ENCODE peak calls at places on chromosome 16, in eight cellular contexts. R is stimulated activated CD8-positive, alpha-beta memory T cell treated with anti-CD3 and anti-CD28 coated beads, Interleukin-2, amount 100 ng/mL, for 1 hour; C is substantia nigra; E is NCI-H2107; M is T1000; V is NCI-H1930; W is mucosa of gallbladder; O is NCI-H748 treated with DMSO at 0.1 percent for 48 hours. T is an unnamed sample.

GRCh38 chr16:15835136-15835878 is 21.5 kb downstream of the MYH11 start:
- DNase-seq in V (no peak), O (no peak), W (no peak), R (no peak), E (no peak), M (no peak), C (no peak), T (no peak)

GRCh38 chr16:46918905-46919792 is 35.0 kb downstream of the GPT2 start:
- DNase-seq in V (no peak), R (no peak), M (no peak), W (peak), E (no peak), C (no peak), O (no peak), T (no peak)

GRCh38 chr16:10121496-10121895 is 60.7 kb downstream of the GRIN2A start:
- DNase-seq in O (no peak), W (no peak), R (no peak), E (no peak), V (no peak), M (no peak), C (no peak), T (peak)

GRCh38 chr16:81718637-81719036 is 60.5 kb upstream of the PLCG2 start:
- DNase-seq in R (no peak), V (no peak), C (no peak), W (no peak), M (no peak), E (no peak), O (no peak), T (no peak)

GRCh38 chr16:85354623-85355514 is 242.6 kb upstream of the CIBAR2 start:
- DNase-seq in O (no peak), W (no peak), R (no peak), C (no peak), V (no peak), M (peak), E (no peak), T (no peak)

GRCh38 chr16:873243-873661 is 72.7 kb upstream of the GNG13 start:
- DNase-seq in V (no peak), E (no peak), R (no peak), C (no peak), M (no peak), W (no peak), O (no peak), T (no peak)

GRCh38 chr16:10151718-10152117 is 30.5 kb downstream of the GRIN2A start:
- DNase-seq in R (no peak), W (no peak), M (no peak), E (no peak), C (no peak), O (no peak), V (no peak), T (no peak)

GRCh38 chr16:28205117-28205899 is 6.5 kb downstream of the XPO6 start:
- DNase-seq in M (no peak), W (no peak), V (no peak), O (no peak), E (no peak), C (no peak), R (no peak), T (no peak)

GRCh38 chr16:83698964-83699363 is 108.8 kb upstream of the HSBP1 start:
- DNase-seq in C (no peak), R (no peak), M (no peak), O (no peak), V (no peak), E (no peak), W (no peak), T (no peak)

GRCh38 chr16:1993731-1994131 is 4.0 kb downstream of the SYNGR3 start:
- DNase-seq in V (no peak), R (no peak), C (no peak), O (no peak), W (no peak), E (no peak), M (no peak), T (no peak)

GRCh38 chr16:23999663-24000062 is 163.9 kb downstream of the PRKCB start:
- DNase-seq in M (no peak), E (no peak), W (no peak), O (no peak), C (no peak), V (no peak), R (no peak), T (no peak)

GRCh38 chr16:7107436-7107835 is 225.2 kb upstream of the RBFOX1 start:
- DNase-seq in M (no peak), O (no peak), C (no peak), W (no peak), R (no peak), V (no peak), E (no peak), T (no peak)

GRCh38 chr16:30095166-30096078 is 591 bp downstream of the YPEL3 start:
- DNase-seq in E (no peak), C (no peak), R (no peak), W (no peak), O (no peak), M (no peak), V (no peak), T (no peak)

GRCh38 chr16:87708881-87709638 is 56.7 kb downstream of the KLHDC4 start:
- DNase-seq in O (no peak), R (no peak), M (no peak), W (no peak), E (no peak), C (no peak), V (no peak), T (no peak)

GRCh38 chr16:87350031-87350430 is 32.8 kb upstream of the C16orf95 start:
- DNase-seq in M (no peak), W (no peak), E (no peak), O (no peak), R (no peak), V (no peak), C (no peak), T (no peak)

GRCh38 chr16:5186381-5186903 is 88.8 kb upstream of the EEF2KMT start:
- DNase-seq in V (no peak), R (no peak), E (no peak), C (no peak), M (no peak), O (no peak), W (no peak), T (no peak)

GRCh38 chr16:48959204-48959603 is 322.4 kb downstream of the CBLN1 start:
- DNase-seq in V (no peak), W (no peak), M (no peak), R (no peak), O (no peak), C (no peak), E (no peak), T (no peak)

GRCh38 chr16:67944690-67945391 is 921 bp upstream of the LCAT start:
- DNase-seq in V (no peak), C (no peak), O (no peak), R (no peak), W (no peak), M (no peak), E (no peak), T (no peak)

T was measured in Ammon's horn.